ENCODE peak calls at places on chromosomes 13 and 19, in four cellular contexts. V is mesendoderm, U is neuronal stem cell, D is H9. E is an unnamed sample.

GRCh38 chr19:38028913-38029565 is 122.0 kb downstream of the SIPA1L3 start:
- DNase-seq in V (no peak), U (no peak), D (no peak), E (no peak)

GRCh38 chr19:21202865-21203494 is 61.1 kb downstream of the ZNF431 start:
- DNase-seq in U (peak; percentile 50), V (peak; percentile 83), D (peak; percentile 56), E (peak; percentile 2)

GRCh38 chr13:73967397-73968165 is 166.6 kb downstream of the KLF12 start:
- DNase-seq in D (no peak), V (no peak), U (no peak), E (no peak)

GRCh38 chr13:93268327-93269028 is 41.9 kb downstream of the GPC6 start:
- DNase-seq in V (peak; percentile 82), U (no peak), D (no peak), E (no peak)

GRCh38 chr19:18807861-18808331 is 16.8 kb upstream of the COMP start:
- DNase-seq in U (no peak), V (no peak), D (no peak), E (no peak)

GRCh38 chr13:27621366-27622101 is at the start of gene POLR1D:
- DNase-seq in V (peak; percentile 95), D (peak; percentile 91), U (peak; percentile 67), E (peak; percentile 76)

GRCh38 chr19:54152267-54152666 is 7.3 kb downstream of the LENG1 start:
- DNase-seq in U (no peak), D (no peak), V (no peak), E (no peak)

GRCh38 chr13:23871616-23872220 is 17.5 kb downstream of the MIPEP start:
- DNase-seq in V (peak; percentile 34), D (no peak), U (no peak), E (peak; percentile 59)

GRCh38 chr13:40818926-40819325 is 29.5 kb downstream of the SLC25A15 start:
- DNase-seq in D (no peak), U (no peak), V (no peak), E (no peak)

GRCh38 chr13:111153977-111154332 is 38.8 kb downstream of the ARHGEF7 start:
- DNase-seq in U (no peak), V (no peak), D (no peak), E (peak; percentile 65)

GRCh38 chr13:43522788-43523187 is 264.0 kb downstream of the ENOX1 start:
- DNase-seq in V (no peak), U (no peak), D (no peak), E (peak; percentile 25)

GRCh38 chr13:111139874-111140561 is 24.9 kb downstream of the ARHGEF7 start:
- DNase-seq in U (no peak), V (no peak), D (no peak), E (no peak)

GRCh38 chr19:39417463-39418181 is 5.2 kb downstream of the PLEKHG2 start:
- DNase-seq in V (no peak), D (no peak), U (no peak), E (no peak)

GRCh38 chr19:19040417-19040816 is 7.0 kb downstream of the ARMC6 start:
- DNase-seq in V (no peak), D (no peak), U (no peak), E (peak; percentile 57)

GRCh38 chr19:53772943-53773342 is 51.2 kb downstream of the NLRP12 start:
- DNase-seq in V (peak; percentile 93), D (peak; percentile 75), U (peak; percentile 61), E (peak; percentile 42)

GRCh38 chr13:51325837-51326236 is 13.7 kb upstream of the SERPINE3 start:
- DNase-seq in V (no peak), U (no peak), D (no peak), E (no peak)

GRCh38 chr13:41311607-41312500 is 787 bp downstream of the NAA16 start:
- DNase-seq in D (no peak), U (peak; percentile 17), V (peak; percentile 29), E (peak; percentile 59)

GRCh38 chr19:18541258-18541991 is 1.9 kb downstream of the FKBP8 start:
- DNase-seq in U (no peak), V (no peak), D (no peak), E (peak; percentile 32)

GRCh38 chr13:110394371-110394841 is 87.3 kb downstream of the COL4A2 start:
- DNase-seq in V (no peak), U (no peak), D (no peak), E (peak; percentile 97)

GRCh38 chr19:56304243-56304642 is 10.4 kb downstream of the ZSCAN5A start:
- DNase-seq in U (no peak), D (no peak), V (no peak), E (no peak)

GRCh38 chr19:43799502-43800142 is 2.6 kb downstream of the LYPD5 start:
- DNase-seq in V (no peak), D (peak; percentile 76), U (no peak), E (peak; percentile 22)

GRCh38 chr13:112690242-112690943 is 555 bp downstream of the ATP11A start:
- DNase-seq in D (peak; percentile 47), V (no peak), U (no peak), E (peak; percentile 64)

GRCh38 chr13:49690133-49690989 is 925 bp downstream of the EBPL start:
- DNase-seq in V (peak; percentile 3), D (no peak), U (no peak), E (peak; percentile 64)

GRCh38 chr13:75550159-75550567 is 572 bp downstream of the UCHL3 start:
- DNase-seq in D (no peak), U (no peak), V (peak; percentile 40), E (peak; percentile 76)

GRCh38 chr13:49341941-49342340 is 94.2 kb downstream of the CDADC1 start:
- DNase-seq in D (no peak), V (no peak), U (no peak), E (no peak)

GRCh38 chr19:804419-805160 is 7.3 kb downstream of the PTBP1 start:
- DNase-seq in U (no peak), V (no peak), D (peak; percentile 25), E (no peak)

GRCh38 chr19:1253514-1254080 is 5.2 kb downstream of the MIDN start:
- DNase-seq in U (no peak), D (no peak), V (no peak), E (no peak)

GRCh38 chr13:44312898-44313551 is 60.6 kb upstream of the SERP2 start:
- DNase-seq in U (no peak), D (no peak), V (no peak), E (peak; percentile 87)

GRCh38 chr13:32581177-32581786 is 5.0 kb upstream of the PDS5B start:
- DNase-seq in D (no peak), V (no peak), U (no peak), E (peak; percentile 35)

GRCh38 chr13:81017525-81018152 is 676.7 kb upstream of the SPRY2 start:
- DNase-seq in V (peak; percentile 53), D (no peak), U (peak; percentile 23), E (peak; percentile 62)

GRCh38 chr13:89577301-89577700 is 1770.2 kb upstream of the MIR17HG start:
- DNase-seq in V (peak; percentile 3), U (no peak), D (no peak), E (no peak)

GRCh38 chr13:89925107-89925506 is 1422.4 kb upstream of the MIR17HG start:
- DNase-seq in V (peak; percentile 61), U (peak; percentile 12), D (no peak), E (peak; percentile 60)

DNA sequence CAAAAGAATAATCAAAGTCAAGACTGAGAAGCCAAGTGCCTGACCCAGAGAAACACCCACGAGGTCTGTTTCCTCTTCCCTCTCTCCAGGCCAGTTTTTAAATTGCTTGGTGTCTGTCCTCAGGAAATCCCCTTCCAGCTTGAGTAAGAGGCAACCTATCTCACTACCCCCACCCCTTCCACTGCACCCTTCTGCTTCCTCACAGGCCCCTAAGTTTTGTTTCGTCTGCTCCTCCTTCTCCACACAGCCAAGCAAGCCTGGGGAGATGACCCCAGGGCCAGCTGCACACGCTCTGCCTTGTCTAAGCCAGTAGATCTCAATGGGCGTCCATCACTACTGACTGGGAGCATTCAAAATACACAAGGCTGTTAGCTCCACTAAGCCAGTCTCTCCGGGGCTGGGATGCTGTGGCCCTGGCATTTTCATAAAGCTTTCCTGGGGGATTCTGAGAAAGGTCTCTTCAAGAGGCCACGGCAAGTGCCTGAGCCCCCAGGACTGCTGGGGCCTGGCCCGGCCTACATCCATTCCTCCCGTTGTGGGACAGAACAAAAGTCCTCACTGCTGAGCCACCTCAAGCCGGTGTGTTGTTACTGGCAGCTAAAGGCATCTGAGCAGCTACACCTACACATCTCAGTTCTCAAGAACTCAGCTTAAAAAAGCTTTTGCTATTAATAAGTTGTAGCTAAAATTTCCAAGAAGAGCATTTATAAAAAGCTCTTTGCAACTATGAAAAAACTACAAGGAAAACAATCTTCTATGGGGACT is 14.9 kb upstream of the IL4I1 start:
- DNase-seq in D (no peak), U (no peak), V (no peak), E (peak; percentile 9)
- H2BK15ac ChIP-seq in D (no peak overlapping the region), U (no peak overlapping the region), V (no peak overlapping the region), E (no peak overlapping the region)

GRCh38 chr19:14363203-14364097 is 17.8 kb upstream of the ADGRE5 start:
- DNase-seq in V (peak; percentile 91), D (peak; percentile 92), U (peak; percentile 40), E (peak; percentile 58)
- H2BK15ac ChIP-seq in V (peak overlapping the region; percentile 48), D (no peak overlapping the region), U (peak overlapping the region; percentile 45), E (peak overlapping the region; percentile 55)

DNA sequence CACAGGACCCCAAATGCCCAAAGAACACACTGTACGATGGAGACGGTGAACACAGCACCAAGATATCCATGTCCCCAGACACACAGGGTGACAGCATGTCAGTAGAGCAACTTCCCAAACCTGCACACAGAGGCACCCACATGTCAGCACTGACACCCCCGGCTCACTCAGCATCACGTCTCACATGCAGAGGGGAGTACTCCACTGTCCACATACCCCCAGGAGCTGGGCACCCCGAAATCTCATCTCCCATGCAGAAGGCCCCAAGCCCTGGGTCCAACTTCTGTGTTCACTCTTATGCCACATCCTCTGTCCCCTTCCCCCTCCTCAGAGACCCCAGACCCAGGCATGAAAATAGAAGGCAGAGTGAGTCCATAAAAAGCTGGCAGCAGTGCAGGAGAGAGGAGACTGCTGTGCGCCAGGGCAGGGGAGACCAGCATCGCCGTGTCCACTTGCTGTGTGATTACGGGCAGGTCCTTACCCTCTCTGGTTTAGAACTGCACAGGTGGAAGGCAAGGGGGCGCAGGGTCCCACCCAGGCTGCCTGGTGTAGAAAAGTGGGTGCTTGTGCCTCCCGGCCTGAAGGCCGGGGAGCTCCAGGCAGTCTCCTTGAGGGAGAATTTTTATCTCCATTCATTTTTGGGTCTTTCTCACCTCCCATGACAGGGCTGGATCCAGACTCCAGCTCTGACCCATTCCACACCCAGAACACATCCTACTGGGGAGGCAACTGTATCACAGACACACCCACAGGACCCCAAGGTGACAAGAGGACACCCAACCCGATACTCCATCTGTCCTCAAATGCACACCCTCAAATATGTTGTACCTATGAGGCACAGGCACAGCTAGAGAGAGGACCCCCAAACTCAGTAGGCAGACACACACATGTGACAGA is 17.0 kb downstream of the ERFL start:
- DNase-seq in D (no peak), U (no peak), V (no peak), E (no peak)
- H2BK15ac ChIP-seq in D (no peak overlapping the region), U (no peak overlapping the region), V (no peak overlapping the region), E (no peak overlapping the region)

GRCh38 chr19:50435627-50436026 is 2.9 kb downstream of the MYBPC2 start:
- DNase-seq in U (no peak), V (no peak), D (no peak), E (no peak)
- H2BK15ac ChIP-seq in U (no peak overlapping the region), V (no peak overlapping the region), D (no peak overlapping the region), E (no peak overlapping the region)

DNA sequence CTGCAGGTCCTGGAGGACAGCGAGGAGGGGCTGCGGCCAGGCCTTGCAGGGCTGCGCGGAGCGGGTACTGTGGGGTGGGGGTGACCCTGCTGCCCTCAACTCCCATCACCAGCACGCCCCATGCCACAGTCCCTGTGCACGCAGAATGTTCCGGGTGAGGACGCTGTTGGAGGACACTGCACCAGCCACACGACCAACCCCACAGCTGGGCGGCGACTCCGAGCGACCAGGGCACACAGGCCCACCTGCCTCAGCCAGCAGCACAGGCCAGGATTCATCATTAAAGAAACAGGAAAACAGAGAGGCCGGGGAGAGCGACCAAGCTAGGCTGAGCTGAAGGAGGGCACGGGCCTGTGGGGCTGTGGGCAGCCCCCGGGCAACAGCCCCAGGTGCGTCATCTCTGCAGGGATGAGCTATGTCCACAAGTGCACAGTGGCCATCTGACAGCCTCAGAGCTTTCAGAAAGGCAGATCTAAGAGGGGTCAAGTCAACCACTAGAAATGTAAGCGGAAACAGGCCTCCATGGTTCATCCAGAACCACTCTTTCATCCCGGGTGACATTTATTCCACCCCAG is 1.6 kb downstream of the GAS6 start:
- DNase-seq in U (no peak), V (no peak), D (peak; percentile 29), E (peak; percentile 73)
- H2BK15ac ChIP-seq in U (peak overlapping the region; percentile 82), V (no peak overlapping the region), D (no peak overlapping the region), E (peak overlapping the region; percentile 53)